ENCODE peak calls at places on chromosomes 5 and 9, in ten cellular contexts. G is body of pancreas; F is right cardiac atrium; W is naive thymus-derived CD8-positive, alpha-beta T cell; D is natural killer cell; X is activated T-cell treated with anti-CD3 and anti-CD28 coated beads, Interleukin-2, amount 50 U/mL, for 72 hours; Z is B cell; H is activated naive CD8-positive, alpha-beta T cell treated with anti-CD3 and anti-CD28 coated beads, Interleukin-2, amount 10 ng/mL, durations not matched to agents 7 days and 5 days; V is activated CD8-positive, alpha-beta T cell treated with anti-CD3 and anti-CD28 coated beads for 36 hours; O is CD4-positive, CD25-positive, alpha-beta regulatory T cell. L is an unnamed sample.

GRCh38 chr5:132417889-132418432 is 48.5 kb downstream of the SLC22A5 start:
- ATAC-seq in Z (no peak), W (no peak), F (no peak), G (no peak), H (no peak), D (peak), V (no peak), X (no peak), O (no peak), L (no peak)

GRCh38 chr5:14491015-14491414 is 90.6 kb upstream of the OTULINL start:
- ATAC-seq in V (no peak), Z (no peak), D (no peak), G (no peak), O (no peak), F (peak), X (no peak), W (no peak), H (no peak), L (no peak)

GRCh38 chr5:38023353-38023752 is 183.5 kb upstream of the GDNF start:
- ATAC-seq in Z (no peak), D (no peak), G (no peak), F (no peak), X (no peak), V (no peak), H (no peak), O (no peak), W (no peak), L (no peak)

GRCh38 chr9:126763130-126763764 is 41.6 kb upstream of the ZBTB43 start:
- ATAC-seq in O (no peak), Z (no peak), G (no peak), W (no peak), H (no peak), V (peak), F (no peak), X (no peak), D (peak), L (peak)

GRCh38 chr9:88387035-88387732 is 1.1 kb upstream of the SPIN1 start:
- ATAC-seq in Z (no peak), W (no peak), H (no peak), V (no peak), G (peak), O (no peak), D (no peak), X (peak), F (peak), L (peak)

GRCh38 chr5:140113180-140113698 is 670 bp upstream of the PURA start:
- ATAC-seq in G (no peak), D (peak), V (peak), X (no peak), H (peak), W (peak), Z (no peak), O (no peak), F (peak), L (peak)

GRCh38 chr5:139268364-139269202 is 25.0 kb upstream of the MATR3 start:
- ATAC-seq in D (no peak), F (no peak), Z (no peak), V (no peak), W (no peak), O (no peak), X (no peak), H (no peak), G (no peak), L (no peak)

GRCh38 chr5:463952-464351 is 21.0 kb downstream of the EXOC3 start:
- ATAC-seq in F (no peak), G (no peak), Z (peak), H (peak), D (peak), X (peak), W (peak), V (peak), O (peak), L (no peak)

GRCh38 chr9:84804948-84805694 is 135.6 kb downstream of the NTRK2 start:
- ATAC-seq in X (no peak), W (no peak), F (peak), O (no peak), G (no peak), V (no peak), H (no peak), D (no peak), Z (no peak), L (no peak)

GRCh38 chr5:170630711-170631141 is 126.9 kb downstream of the KCNIP1 start:
- ATAC-seq in H (no peak), V (peak), X (no peak), F (no peak), W (no peak), D (no peak), G (no peak), O (no peak), Z (no peak), L (no peak)

GRCh38 chr5:10990626-10991025 is 229.6 kb upstream of the DAP start:
- ATAC-seq in V (no peak), H (no peak), D (no peak), F (no peak), Z (no peak), W (no peak), X (no peak), G (no peak), O (no peak), L (no peak)

GRCh38 chr9:25461416-25461815 is 216.8 kb downstream of the TUSC1 start:
- ATAC-seq in X (no peak), Z (no peak), H (no peak), W (no peak), V (no peak), F (no peak), G (no peak), D (no peak), O (no peak), L (no peak)

GRCh38 chr9:131403493-131403773 is 9.5 kb downstream of the PRRC2B start:
- ATAC-seq in F (no peak), H (no peak), D (no peak), V (no peak), Z (no peak), O (no peak), X (no peak), G (no peak), W (no peak), L (no peak)

GRCh38 chr9:114047717-114048116 is 30.4 kb downstream of the AMBP start:
- ATAC-seq in G (no peak), D (no peak), H (no peak), W (no peak), O (no peak), X (no peak), V (no peak), Z (no peak), F (no peak), L (peak)

GRCh38 chr5:175460126-175460525 is 16.1 kb upstream of the DRD1 start:
- ATAC-seq in X (no peak), V (no peak), W (no peak), G (no peak), O (no peak), Z (no peak), D (no peak), F (no peak), H (no peak), L (no peak)

L was measured in esophagus mucosa.